ENCODE peak calls at places on chromosomes 11 and 22, in four cellular contexts. One of them, this sample, is unnamed.

GRCh38 chr11:75384438-75385080 is 14.8 kb upstream of the RPS3 start:
- DNase-seq in left lung: peak; percentile 78
- DNase-seq in ovary: peak; percentile 80
- DNase-seq in CD4-positive, alpha-beta memory T cell: peak; percentile 77
- DNase-seq in this sample: peak; percentile 72

GRCh38 chr11:126703661-126704060 is 296.9 kb downstream of the KIRREL3 start:
- DNase-seq in left lung: no peak
- DNase-seq in ovary: no peak
- DNase-seq in CD4-positive, alpha-beta memory T cell: no peak
- DNase-seq in this sample: no peak

GRCh38 chr11:131495417-131495816 is 125.0 kb downstream of the NTM start:
- DNase-seq in left lung: no peak
- DNase-seq in ovary: no peak
- DNase-seq in CD4-positive, alpha-beta memory T cell: no peak
- DNase-seq in this sample: no peak

GRCh38 chr11:59207988-59208432 is 4.7 kb downstream of the MPEG1 start:
- DNase-seq in left lung: no peak
- DNase-seq in ovary: peak; percentile 63
- DNase-seq in CD4-positive, alpha-beta memory T cell: peak; percentile 40
- DNase-seq in this sample: peak; percentile 38

GRCh38 chr11:8065031-8065430 is 16.0 kb upstream of the TUB start:
- DNase-seq in left lung: no peak
- DNase-seq in ovary: no peak
- DNase-seq in CD4-positive, alpha-beta memory T cell: no peak
- DNase-seq in this sample: no peak

GRCh38 chr11:134041349-134041748 is 27.5 kb upstream of the JAM3 start:
- DNase-seq in left lung: no peak
- DNase-seq in ovary: no peak
- DNase-seq in CD4-positive, alpha-beta memory T cell: no peak
- DNase-seq in this sample: no peak

GRCh38 chr11:63554901-63555218 is 8.3 kb downstream of the PLAAT2 start:
- DNase-seq in left lung: no peak
- DNase-seq in ovary: no peak
- DNase-seq in CD4-positive, alpha-beta memory T cell: no peak
- DNase-seq in this sample: no peak

GRCh38 chr11:119373917-119374631 is 7.4 kb downstream of the USP2 start:
- DNase-seq in left lung: peak; percentile 63
- DNase-seq in ovary: peak; percentile 74
- DNase-seq in CD4-positive, alpha-beta memory T cell: peak; percentile 33
- DNase-seq in this sample: peak; percentile 73

GRCh38 chr22:40041738-40042137 is 47.0 kb downstream of the FAM83F start:
- DNase-seq in left lung: no peak
- DNase-seq in ovary: no peak
- DNase-seq in CD4-positive, alpha-beta memory T cell: no peak
- DNase-seq in this sample: no peak

GRCh38 chr22:25045176-25045575 is 92.7 kb downstream of the KIAA1671 start:
- DNase-seq in left lung: no peak
- DNase-seq in ovary: no peak
- DNase-seq in CD4-positive, alpha-beta memory T cell: no peak
- DNase-seq in this sample: no peak

GRCh38 chr22:19859861-19860510 is 5.3 kb upstream of the GNB1L start:
- DNase-seq in left lung: no peak
- DNase-seq in ovary: no peak
- DNase-seq in CD4-positive, alpha-beta memory T cell: no peak
- DNase-seq in this sample: no peak

GRCh38 chr22:48595511-48595905 is 1232.2 kb downstream of the BRD1 start:
- DNase-seq in left lung: no peak
- DNase-seq in ovary: no peak
- DNase-seq in CD4-positive, alpha-beta memory T cell: no peak
- DNase-seq in this sample: no peak

GRCh38 chr11:127006311-127006710 is 5.7 kb upstream of the KIRREL3 start:
- DNase-seq in left lung: no peak
- DNase-seq in ovary: no peak
- DNase-seq in CD4-positive, alpha-beta memory T cell: no peak
- DNase-seq in this sample: no peak

GRCh38 chr11:62588966-62589637 is 2.2 kb downstream of the TUT1 start:
- DNase-seq in left lung: no peak
- DNase-seq in ovary: no peak
- DNase-seq in CD4-positive, alpha-beta memory T cell: no peak
- DNase-seq in this sample: no peak

GRCh38 chr11:117345039-117345438 is 17.4 kb downstream of the CEP164 start:
- DNase-seq in left lung: no peak
- DNase-seq in ovary: no peak
- DNase-seq in CD4-positive, alpha-beta memory T cell: no peak
- DNase-seq in this sample: no peak

GRCh38 chr11:83778598-83778997 is 492.4 kb upstream of the CCDC90B start:
- DNase-seq in left lung: no peak
- DNase-seq in ovary: no peak
- DNase-seq in CD4-positive, alpha-beta memory T cell: no peak
- DNase-seq in this sample: no peak

GRCh38 chr11:66332371-66333219 is 3.6 kb downstream of the RIN1 start:
- DNase-seq in left lung: peak; percentile 26
- DNase-seq in ovary: no peak
- DNase-seq in CD4-positive, alpha-beta memory T cell: no peak
- DNase-seq in this sample: no peak

GRCh38 chr11:6245536-6245935 is 6.6 kb downstream of the CNGA4 start:
- DNase-seq in left lung: no peak
- DNase-seq in ovary: no peak
- DNase-seq in CD4-positive, alpha-beta memory T cell: no peak
- DNase-seq in this sample: no peak

GRCh38 chr11:60785136-60785535 is at the start of gene MS4A10:
- DNase-seq in left lung: no peak
- DNase-seq in ovary: no peak
- DNase-seq in CD4-positive, alpha-beta memory T cell: no peak
- DNase-seq in this sample: no peak

GRCh38 chr11:100010393-100010792 is 676.7 kb upstream of the ARHGAP42 start:
- DNase-seq in left lung: no peak
- DNase-seq in ovary: no peak
- DNase-seq in CD4-positive, alpha-beta memory T cell: no peak
- DNase-seq in this sample: no peak

GRCh38 chr11:67528376-67528775 is 5.1 kb upstream of the CABP2 start:
- DNase-seq in left lung: no peak
- DNase-seq in ovary: no peak
- DNase-seq in CD4-positive, alpha-beta memory T cell: no peak
- DNase-seq in this sample: no peak

GRCh38 chr22:20001082-20001638 is 15.5 kb downstream of the ARVCF start:
- DNase-seq in left lung: no peak
- DNase-seq in ovary: no peak
- DNase-seq in CD4-positive, alpha-beta memory T cell: no peak
- DNase-seq in this sample: no peak

GRCh38 chr11:61782841-61783240 is 9.6 kb downstream of the TMEM258 start:
- DNase-seq in left lung: no peak
- DNase-seq in ovary: no peak
- DNase-seq in CD4-positive, alpha-beta memory T cell: no peak
- DNase-seq in this sample: no peak

GRCh38 chr11:94169516-94169915 is 40.9 kb downstream of the PANX1 start:
- DNase-seq in left lung: no peak
- DNase-seq in ovary: no peak
- DNase-seq in CD4-positive, alpha-beta memory T cell: no peak
- DNase-seq in this sample: no peak

GRCh38 chr11:118917488-118918127 is 8.1 kb downstream of the BCL9L start:
- DNase-seq in left lung: peak; percentile 75
- DNase-seq in ovary: peak; percentile 88
- DNase-seq in CD4-positive, alpha-beta memory T cell: peak; percentile 63
- DNase-seq in this sample: peak; percentile 65

GRCh38 chr11:17019231-17019630 is 5.0 kb upstream of the PLEKHA7 start:
- DNase-seq in left lung: no peak
- DNase-seq in ovary: no peak
- DNase-seq in CD4-positive, alpha-beta memory T cell: no peak
- DNase-seq in this sample: no peak

GRCh38 chr11:58573451-58574104 is 2.1 kb downstream of the LPXN start:
- DNase-seq in left lung: peak; percentile 51
- DNase-seq in ovary: peak; percentile 83
- DNase-seq in CD4-positive, alpha-beta memory T cell: peak; percentile 50
- DNase-seq in this sample: no peak

GRCh38 chr22:36010913-36011312 is 17.7 kb downstream of the RBFOX2 start:
- DNase-seq in left lung: no peak
- DNase-seq in ovary: no peak
- DNase-seq in CD4-positive, alpha-beta memory T cell: no peak
- DNase-seq in this sample: no peak

GRCh38 chr22:36008565-36008964 is 20.1 kb downstream of the RBFOX2 start:
- DNase-seq in left lung: no peak
- DNase-seq in ovary: no peak
- DNase-seq in CD4-positive, alpha-beta memory T cell: no peak
- DNase-seq in this sample: no peak

GRCh38 chr22:36010090-36010489 is 18.5 kb downstream of the RBFOX2 start:
- DNase-seq in left lung: no peak
- DNase-seq in ovary: no peak
- DNase-seq in CD4-positive, alpha-beta memory T cell: no peak
- DNase-seq in this sample: no peak

GRCh38 chr22:36008131-36008530 is 20.5 kb downstream of the RBFOX2 start:
- DNase-seq in left lung: no peak
- DNase-seq in ovary: no peak
- DNase-seq in CD4-positive, alpha-beta memory T cell: no peak
- DNase-seq in this sample: no peak

DNA sequence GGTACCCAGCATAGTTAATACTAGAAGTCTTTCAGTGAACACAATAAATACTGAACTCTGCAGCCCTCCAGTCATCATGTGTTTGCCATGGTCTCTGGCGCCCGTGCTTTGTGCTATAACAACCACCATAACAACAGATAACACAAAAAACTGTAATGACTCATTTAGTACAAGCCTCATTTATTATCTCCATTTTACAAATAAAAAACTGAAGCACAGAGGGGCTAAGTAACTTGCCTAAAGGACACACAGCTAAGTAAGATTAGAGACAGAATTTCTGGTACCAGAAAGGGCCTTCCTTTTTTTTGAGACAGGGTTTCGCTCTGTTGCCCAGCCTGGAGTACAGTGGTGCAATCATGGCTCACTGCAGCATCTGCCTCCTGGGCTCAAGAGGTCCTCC is 19.5 kb downstream of the RBFOX2 start:
- DNase-seq in left lung: no peak
- DNase-seq in ovary: no peak
- DNase-seq in CD4-positive, alpha-beta memory T cell: no peak
- DNase-seq in this sample: no peak
- H3K27ac ChIP-seq in left lung: no peak overlapping the region
- H3K27ac ChIP-seq in ovary: no peak overlapping the region
- H3K27ac ChIP-seq in CD4-positive, alpha-beta memory T cell: no peak overlapping the region
- H3K27ac ChIP-seq in this sample: no peak overlapping the region

GRCh38 chr22:27008454-27008853 is 351.1 kb downstream of the MIAT start:
- DNase-seq in left lung: no peak
- DNase-seq in ovary: no peak
- DNase-seq in CD4-positive, alpha-beta memory T cell: no peak
- DNase-seq in this sample: no peak
- H3K27me3 ChIP-seq in left lung: peaks cover 8% of the 10 kb centered on the region
- H3K27me3 ChIP-seq in ovary: no peaks in the 10 kb centered on the region
- H3K27me3 ChIP-seq in CD4-positive, alpha-beta memory T cell: no peaks in the 10 kb centered on the region
- H3K27me3 ChIP-seq in this sample: peaks cover 4% of the 10 kb centered on the region

GRCh38 chr11:34627197-34627596 is 6.3 kb downstream of the EHF start:
- DNase-seq in left lung: no peak
- DNase-seq in ovary: no peak
- DNase-seq in CD4-positive, alpha-beta memory T cell: no peak
- DNase-seq in this sample: no peak

GRCh38 chr11:34624069-34624468 is 3.2 kb downstream of the EHF start:
- DNase-seq in left lung: no peak
- DNase-seq in ovary: no peak
- DNase-seq in CD4-positive, alpha-beta memory T cell: peak; percentile 36
- DNase-seq in this sample: peak; percentile 57

GRCh38 chr11:34625576-34625975 is 4.7 kb downstream of the EHF start:
- DNase-seq in left lung: no peak
- DNase-seq in ovary: no peak
- DNase-seq in CD4-positive, alpha-beta memory T cell: no peak
- DNase-seq in this sample: no peak

GRCh38 chr11:34623463-34623862 is 2.6 kb downstream of the EHF start:
- DNase-seq in left lung: no peak
- DNase-seq in ovary: no peak
- DNase-seq in CD4-positive, alpha-beta memory T cell: no peak
- DNase-seq in this sample: no peak

GRCh38 chr11:34626393-34626792 is 5.5 kb downstream of the EHF start:
- DNase-seq in left lung: no peak
- DNase-seq in ovary: no peak
- DNase-seq in CD4-positive, alpha-beta memory T cell: no peak
- DNase-seq in this sample: no peak
- H3K27ac ChIP-seq in left lung: no peak overlapping the region
- H3K27ac ChIP-seq in ovary: no peak overlapping the region
- H3K27ac ChIP-seq in CD4-positive, alpha-beta memory T cell: no peak overlapping the region
- H3K27ac ChIP-seq in this sample: peak overlapping the region; percentile 94

DNA sequence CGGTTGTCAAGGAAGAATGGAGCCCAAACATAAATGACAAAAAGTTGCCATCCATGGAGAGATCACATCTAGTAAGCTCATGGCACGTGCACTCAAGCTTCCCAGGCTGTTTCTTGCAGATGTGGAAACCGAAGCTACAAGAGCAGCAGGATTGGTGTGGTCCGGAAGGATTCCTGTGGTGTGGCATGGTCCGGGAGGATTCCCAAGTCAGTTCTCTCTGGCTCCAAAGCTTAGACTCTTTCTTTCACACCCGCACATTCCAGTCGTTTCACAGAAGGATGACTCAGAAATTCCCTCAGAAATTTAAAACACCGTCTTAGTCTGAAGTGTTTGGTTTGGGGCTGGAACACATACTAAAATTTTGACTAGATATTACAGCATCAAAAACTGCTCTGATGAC is 78.0 kb upstream of the DRD2 start:
- DNase-seq in left lung: peak; percentile 46
- DNase-seq in ovary: no peak
- DNase-seq in CD4-positive, alpha-beta memory T cell: no peak
- DNase-seq in this sample: no peak
- H3K27me3 ChIP-seq in left lung: no peaks in the 10 kb centered on the region
- H3K27me3 ChIP-seq in ovary: no peaks in the 10 kb centered on the region
- H3K27me3 ChIP-seq in CD4-positive, alpha-beta memory T cell: no peaks in the 10 kb centered on the region
- H3K27me3 ChIP-seq in this sample: no peaks in the 10 kb centered on the region

GRCh38 chr11:10324474-10324873 is 19.6 kb downstream of the ADM start:
- DNase-seq in left lung: no peak
- DNase-seq in ovary: no peak
- DNase-seq in CD4-positive, alpha-beta memory T cell: no peak
- DNase-seq in this sample: no peak

GRCh38 chr11:10323793-10324170 is 18.9 kb downstream of the ADM start:
- DNase-seq in left lung: no peak
- DNase-seq in ovary: no peak
- DNase-seq in CD4-positive, alpha-beta memory T cell: no peak
- DNase-seq in this sample: no peak

GRCh38 chr11:10322830-10323792 is 18.2 kb downstream of the ADM start:
- DNase-seq in left lung: no peak
- DNase-seq in ovary: peak; percentile 64
- DNase-seq in CD4-positive, alpha-beta memory T cell: peak; percentile 48
- DNase-seq in this sample: no peak

GRCh38 chr11:10320164-10320563 is 15.3 kb downstream of the ADM start:
- DNase-seq in left lung: no peak
- DNase-seq in ovary: no peak
- DNase-seq in CD4-positive, alpha-beta memory T cell: no peak
- DNase-seq in this sample: no peak

DNA sequence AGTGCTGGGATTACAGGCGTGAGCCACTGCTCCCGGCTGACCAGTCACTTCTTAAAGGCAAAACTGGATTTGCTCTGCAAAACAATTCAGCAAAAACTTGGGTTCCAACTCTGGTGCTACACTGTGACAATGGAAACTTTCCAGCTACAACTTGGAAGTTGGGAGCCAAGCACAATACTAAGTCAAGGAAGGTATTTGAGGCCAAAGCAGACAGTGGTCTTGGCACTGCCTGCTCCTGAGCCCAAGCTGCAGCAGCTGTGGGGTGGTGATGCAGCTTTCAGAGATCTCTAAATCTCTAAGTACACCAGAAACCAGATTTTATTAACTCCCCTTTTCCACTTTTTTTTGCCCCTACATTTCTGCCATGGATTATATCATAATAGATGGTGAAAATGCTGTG is 17.5 kb downstream of the ADM start:
- DNase-seq in left lung: no peak
- DNase-seq in ovary: no peak
- DNase-seq in CD4-positive, alpha-beta memory T cell: no peak
- DNase-seq in this sample: no peak
- H3K27ac ChIP-seq in left lung: peak overlapping the region; percentile 30
- H3K27ac ChIP-seq in ovary: no peak overlapping the region
- H3K27ac ChIP-seq in CD4-positive, alpha-beta memory T cell: no peak overlapping the region
- H3K27ac ChIP-seq in this sample: peak overlapping the region; percentile 65

This sample was measured in breast epithelium.